ENCODE peak calls at places on chromosomes 6 and 20, in six cellular contexts. F, X, G, C, P and R are unnamed samples. For H3K9me3, the result is how much of the 10 kb centered on the place peaks cover.

GRCh38 chr6:3152689-3153088 is 4.7 kb downstream of the TUBB2A start:
- DNase-seq in C (no peak), X (no peak), P (no peak), F (no peak), G (no peak), R (no peak)

GRCh38 chr20:19433371-19434316 is 221.2 kb downstream of the SLC24A3 start:
- DNase-seq in X (no peak), F (no peak), C (no peak), G (no peak), P (no peak), R (no peak)

GRCh38 chr6:119463081-119463626 is 113.6 kb upstream of the MAN1A1 start:
- DNase-seq in X (no peak), G (no peak), F (no peak), C (no peak), P (no peak), R (no peak)

GRCh38 chr6:149061933-149062332 is 255.6 kb upstream of the TAB2 start:
- DNase-seq in G (no peak), C (no peak), P (no peak), X (no peak), F (no peak), R (no peak)

GRCh38 chr6:139473239-139473701 is 98.8 kb upstream of the CITED2 start:
- DNase-seq in F (no peak), X (no peak), P (no peak), G (no peak), C (no peak), R (peak)

GRCh38 chr6:39850897-39851296 is 58.7 kb downstream of the DAAM2 start:
- DNase-seq in F (no peak), G (no peak), X (no peak), P (no peak), C (no peak), R (no peak)

GRCh38 chr6:16911088-16911487 is 149.8 kb upstream of the ATXN1 start:
- DNase-seq in X (no peak), C (no peak), G (no peak), P (no peak), F (no peak), R (no peak)

GRCh38 chr6:17132967-17133366 is 31.1 kb downstream of the STMND1 start:
- DNase-seq in G (no peak), X (no peak), F (no peak), C (no peak), P (no peak), R (no peak)

GRCh38 chr6:127855542-127856159 is 45.2 kb downstream of the THEMIS start:
- DNase-seq in G (peak), P (no peak), F (no peak), C (no peak), X (no peak), R (no peak)

DNA sequence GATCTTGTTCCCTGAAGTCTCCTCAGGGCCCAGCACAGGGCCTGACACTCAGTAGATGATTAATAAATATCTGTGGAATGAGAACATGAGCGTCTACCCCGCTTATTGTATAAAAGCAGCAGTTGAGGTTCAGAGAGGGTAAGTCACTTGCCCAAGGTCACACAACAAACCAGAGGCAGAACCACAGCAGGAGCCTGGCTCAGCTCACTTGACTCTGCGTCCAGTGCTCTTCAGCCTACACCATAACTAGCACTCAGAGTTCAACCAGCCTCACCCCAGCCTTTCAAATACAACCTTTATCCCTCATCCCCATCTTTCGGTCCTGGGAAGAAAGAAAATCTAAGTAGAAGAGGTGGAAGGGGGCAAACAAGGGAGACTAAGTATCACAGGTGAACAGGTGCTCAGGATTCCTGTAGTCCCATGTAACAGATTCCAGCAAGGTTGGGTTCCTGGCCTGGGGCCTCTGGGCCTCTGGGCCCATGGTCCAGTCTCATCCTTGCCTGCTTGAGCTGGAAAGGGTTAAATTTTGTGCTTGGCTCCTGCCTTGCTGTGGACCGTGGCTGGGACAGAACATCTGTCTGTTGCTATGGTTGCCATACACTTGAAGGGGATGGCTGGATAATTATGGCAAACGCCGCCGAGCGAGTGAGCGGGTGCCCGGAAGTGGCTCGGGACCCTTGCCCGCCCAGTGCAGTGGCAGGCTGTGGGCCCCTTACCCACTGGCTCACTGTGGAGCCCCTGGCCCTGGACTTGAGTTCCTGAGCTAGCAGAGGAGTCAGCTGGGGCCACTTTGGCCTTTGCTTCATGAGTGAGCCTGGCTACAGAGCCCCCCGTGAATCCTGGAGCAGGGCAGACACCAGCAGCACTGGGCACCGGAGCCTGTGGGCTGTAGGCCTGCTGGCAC is 25.1 kb upstream of the NOL4L start:
- DNase-seq in G (no peak), F (no peak), C (no peak), X (no peak), P (no peak), R (no peak)
- H3K4me3 ChIP-seq in G (no peak), F (no peak), C (no peak), X (no peak), P (no peak), R (no peak)

GRCh38 chr6:9795880-9796279 is 619.0 kb downstream of the TFAP2A start:
- DNase-seq in P (no peak), X (no peak), F (no peak), C (no peak), G (no peak), R (no peak)
- H3K9me3 ChIP-seq in P (under half), X (under half), F (under half), C (under half), G (under half), R (under half)

GRCh38 chr6:53532942-53533341 is 12.0 kb downstream of the GCLC start:
- DNase-seq in X (no peak), F (no peak), C (no peak), G (no peak), P (no peak), R (no peak)

GRCh38 chr6:53529324-53530036 is 15.4 kb downstream of the GCLC start:
- DNase-seq in P (no peak), G (no peak), X (no peak), C (no peak), F (no peak), R (no peak)

GRCh38 chr6:53530346-53530745 is 14.6 kb downstream of the GCLC start:
- DNase-seq in F (no peak), G (no peak), C (no peak), P (no peak), X (no peak), R (no peak)

GRCh38 chr6:53532061-53532797 is 12.7 kb downstream of the GCLC start:
- DNase-seq in C (no peak), G (no peak), P (no peak), X (no peak), F (no peak), R (no peak)

DNA sequence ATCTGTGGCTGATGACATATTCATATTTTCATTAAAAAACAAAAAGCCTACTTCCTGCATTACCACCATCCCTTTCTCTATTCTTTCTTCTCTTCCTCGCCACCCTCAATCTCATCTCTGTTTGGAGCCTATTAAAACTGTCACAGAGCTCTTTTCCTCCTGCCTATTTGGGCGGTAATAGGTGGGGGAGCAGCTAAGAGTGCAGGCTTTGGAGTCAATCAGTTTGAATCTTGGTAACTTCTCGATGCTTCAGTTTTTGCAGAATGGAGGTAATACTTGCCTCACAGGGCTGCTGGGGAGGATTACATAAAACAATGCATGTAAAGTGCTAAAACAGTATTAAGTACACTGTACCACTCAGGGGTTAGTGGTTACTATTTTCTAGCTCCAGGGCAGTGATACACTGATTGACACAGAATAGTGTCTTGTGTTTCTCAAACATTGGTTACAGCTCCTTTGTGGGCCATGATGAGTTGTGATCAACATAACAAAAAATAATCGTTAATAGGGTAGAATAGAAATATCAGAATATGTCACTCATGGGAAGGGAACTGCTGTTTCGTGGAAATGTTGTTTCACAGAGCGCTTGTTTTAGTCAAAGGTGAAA is 14.0 kb downstream of the GCLC start:
- DNase-seq in X (no peak), G (no peak), F (no peak), C (no peak), P (no peak), R (no peak)
- H3K4me3 ChIP-seq in X (no peak), G (no peak), F (no peak), C (peak), P (no peak), R (no peak)

DNA sequence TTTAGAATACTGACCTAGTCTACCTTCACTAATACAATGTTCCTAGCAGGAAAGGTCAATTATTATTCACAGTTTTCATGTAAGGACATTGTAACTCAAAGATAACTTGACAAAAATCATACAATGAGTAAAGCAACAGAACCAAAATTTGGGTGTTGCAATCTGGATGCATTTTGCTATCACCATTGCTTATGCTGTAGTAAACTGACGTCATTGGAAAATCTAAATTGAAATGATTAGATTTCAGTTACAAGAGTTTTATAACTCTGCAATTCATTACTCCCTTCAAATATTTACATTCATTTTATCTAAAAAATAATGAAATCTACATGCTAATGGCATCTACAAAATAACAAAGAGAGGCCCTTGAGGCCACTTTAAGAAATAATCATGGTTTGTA is 147.0 kb downstream of the TENT5A start:
- DNase-seq in P (no peak), C (no peak), G (no peak), F (no peak), X (no peak), R (no peak)
- H3K9me3 ChIP-seq in P (under half), C (under half), G (under half), F (under half), X (under half), R (under half)

DNA sequence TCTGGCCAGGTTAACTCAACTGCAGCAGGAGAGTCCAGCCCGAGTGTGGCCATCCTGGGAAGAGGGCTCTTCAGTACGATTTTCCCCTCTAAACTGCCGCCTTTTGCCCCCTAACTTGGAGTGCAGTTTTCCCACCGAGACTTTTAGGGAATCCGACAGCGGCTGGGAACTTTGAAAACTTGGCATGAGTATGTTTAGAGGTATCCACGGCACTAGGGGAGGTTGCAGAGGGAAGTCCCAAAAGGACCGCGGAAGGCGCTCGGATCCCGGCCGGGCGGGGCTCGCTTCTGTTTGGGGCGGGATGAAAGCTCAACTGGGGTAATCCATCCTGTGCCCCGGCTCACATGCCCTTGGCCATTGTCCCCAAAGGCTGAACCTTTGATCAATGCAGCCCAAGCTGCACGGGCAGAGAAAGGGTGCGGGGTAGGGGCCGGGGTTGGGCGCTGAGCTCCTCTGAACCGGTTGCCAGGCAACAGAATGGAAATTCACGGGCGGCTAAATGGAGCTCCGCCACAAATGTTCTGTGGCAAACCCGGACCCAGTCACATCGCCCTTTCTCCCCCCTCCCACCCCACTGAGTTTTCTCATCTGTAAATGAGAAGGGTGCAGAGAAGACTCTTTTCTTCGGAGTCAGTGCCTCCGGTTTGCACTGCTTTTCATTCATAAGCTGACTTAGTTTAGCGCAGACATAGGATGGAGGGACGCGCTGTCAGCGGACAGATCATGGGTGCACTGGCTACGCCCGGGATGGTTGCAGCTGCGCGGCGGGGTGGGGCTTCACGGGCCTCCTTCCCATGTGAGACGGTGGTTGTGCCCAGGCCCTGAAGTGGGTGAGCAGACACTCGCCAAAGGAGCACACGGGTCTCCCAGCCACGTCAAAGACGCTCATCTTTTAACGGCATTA is 2.3 kb downstream of the BMP6 start:
- DNase-seq in G (no peak), X (no peak), C (peak), F (no peak), P (peak), R (peak)
- H3K4me3 ChIP-seq in G (peak), X (peak), C (peak), F (peak), P (peak), R (peak)